ENCODE peak calls at places on chromosomes 11 and 22, in seven cellular contexts. P is mammary epithelial cell, C is GM23248, J is HepG2, X is fibroblast of lung, O is IMR-90, Z is SK-N-SH. Q is an unnamed sample.
A peak's percentile ranks its signal among the peaks of the same experiment; 100 is the strongest.

GRCh38 chr11:127651888-127652221 is 651.3 kb upstream of the KIRREL3 start:
- DNase-seq in X (peak; percentile 23), P (peak; percentile 39), Z (no peak), O (peak; percentile 48), C (peak; percentile 26), J (no peak), Q (no peak)

GRCh38 chr11:130201026-130201425 is 41.4 kb downstream of the ST14 start:
- DNase-seq in Z (no peak), X (no peak), P (no peak), J (no peak), C (no peak), O (no peak), Q (no peak)

GRCh38 chr11:134131628-134132244 is 62.9 kb downstream of the JAM3 start:
- DNase-seq in Z (no peak), P (no peak), C (no peak), O (no peak), J (no peak), X (no peak), Q (no peak)

GRCh38 chr22:29762263-29762662 is 4.5 kb downstream of the ZMAT5 start:
- DNase-seq in Z (no peak), O (no peak), P (no peak), J (no peak), C (no peak), X (no peak), Q (no peak)

GRCh38 chr22:40107244-40107643 is 70.5 kb upstream of the TNRC6B start:
- DNase-seq in Z (no peak), J (no peak), X (peak; percentile 12), O (no peak), P (no peak), C (peak; percentile 41), Q (peak; percentile 65)

GRCh38 chr11:45100338-45100737 is 46.1 kb upstream of the PRDM11 start:
- DNase-seq in P (peak; percentile 23), O (peak; percentile 46), X (no peak), C (peak; percentile 35), Z (peak; percentile 51), J (no peak), Q (no peak)

GRCh38 chr11:61697093-61697492 is 16.9 kb downstream of the DAGLA start:
- DNase-seq in C (no peak), P (peak; percentile 87), Z (no peak), J (no peak), X (no peak), O (no peak), Q (no peak)

GRCh38 chr11:44467931-44468330 is 97.5 kb upstream of the CD82 start:
- DNase-seq in Z (no peak), P (no peak), J (no peak), C (no peak), O (no peak), X (no peak), Q (no peak)

GRCh38 chr11:119519796-119520195 is 96.8 kb upstream of the THY1 start:
- DNase-seq in J (no peak), Z (no peak), O (no peak), X (no peak), P (no peak), C (no peak), Q (no peak)

GRCh38 chr11:1851437-1852180 is 1.3 kb upstream of the LSP1 start:
- DNase-seq in C (no peak), O (no peak), J (no peak), X (no peak), P (no peak), Z (no peak), Q (no peak)

GRCh38 chr11:47186076-47186936 is at the start of gene PACSIN3:
- DNase-seq in X (peak; percentile 28), O (peak; percentile 19), P (peak; percentile 26), Z (peak; percentile 92), C (peak; percentile 60), J (peak; percentile 43), Q (peak; percentile 43)

DNA sequence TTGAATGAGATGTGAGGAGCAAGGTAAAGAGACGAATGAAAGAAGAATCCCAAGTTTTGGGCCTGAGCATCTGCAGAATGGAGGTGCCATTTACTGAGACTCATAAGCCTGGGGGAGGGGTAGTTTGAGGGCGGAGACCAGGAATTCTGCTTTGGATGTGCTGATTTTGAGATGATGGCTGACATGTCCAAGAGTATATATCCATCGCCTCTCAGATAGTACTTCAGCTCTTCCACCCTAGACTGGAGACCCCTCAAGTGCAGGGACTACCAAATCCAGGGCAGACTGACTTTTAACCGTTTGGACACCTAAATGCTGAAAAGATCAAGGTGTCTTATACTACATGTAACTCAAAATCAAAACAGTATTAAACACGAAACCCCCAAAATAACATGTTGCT is 1.3 kb upstream of the SDF2L1 start:
- DNase-seq in Z (no peak), P (no peak), J (no peak), C (no peak), O (no peak), X (no peak), Q (no peak)
- H3K27ac ChIP-seq in Z (no peak overlapping the region), P (no peak overlapping the region), J (peak overlapping the region; percentile 86), C (no peak overlapping the region), O (no peak overlapping the region), X (no peak overlapping the region), Q (no peak overlapping the region)

GRCh38 chr11:16248248-16248647 is 108.1 kb downstream of the SOX6 start:
- DNase-seq in C (no peak), J (no peak), Z (no peak), O (no peak), P (no peak), X (no peak), Q (no peak)

GRCh38 chr11:16252373-16252772 is 104.0 kb downstream of the SOX6 start:
- DNase-seq in C (peak; percentile 20), X (peak; percentile 2), P (no peak), Z (peak; percentile 0), J (peak; percentile 12), O (peak; percentile 23), Q (no peak)
- H3K9ac ChIP-seq in C (no peak overlapping the region), X (no peak overlapping the region), P (no peak overlapping the region), Z (no peak overlapping the region), J (no peak overlapping the region), O (peak overlapping the region; percentile 29), Q (no peak overlapping the region)

GRCh38 chr22:35327690-35328471 is 28.2 kb downstream of the TOM1 start:
- DNase-seq in Z (no peak), X (no peak), P (no peak), O (no peak), J (no peak), C (no peak), Q (no peak)
- H3K4me1 ChIP-seq in Z (no peaks in the 10 kb centered on the region), X (peaks cover 5% of the 10 kb centered on the region), P (no peaks in the 10 kb centered on the region), O (peaks cover 4% of the 10 kb centered on the region), J (peaks cover 53% of the 10 kb centered on the region), C (peaks cover 12% of the 10 kb centered on the region), Q (no peaks in the 10 kb centered on the region)

GRCh38 chr11:4644233-4644632 is 451 bp downstream of the OR51E1 start:
- DNase-seq in Z (no peak), X (no peak), O (no peak), J (no peak), C (no peak), P (no peak), Q (no peak)

GRCh38 chr11:4641501-4641900 is 2.3 kb upstream of the OR51E1 start:
- DNase-seq in C (no peak), Z (no peak), P (no peak), J (no peak), X (no peak), O (no peak), Q (no peak)

GRCh38 chr11:4642043-4642442 is 1.7 kb upstream of the OR51E1 start:
- DNase-seq in O (no peak), P (no peak), J (no peak), C (no peak), Z (no peak), X (no peak), Q (no peak)

GRCh38 chr11:4643084-4643483 is 698 bp upstream of the OR51E1 start:
- DNase-seq in X (no peak), J (no peak), P (no peak), C (no peak), O (no peak), Z (no peak), Q (no peak)

DNA sequence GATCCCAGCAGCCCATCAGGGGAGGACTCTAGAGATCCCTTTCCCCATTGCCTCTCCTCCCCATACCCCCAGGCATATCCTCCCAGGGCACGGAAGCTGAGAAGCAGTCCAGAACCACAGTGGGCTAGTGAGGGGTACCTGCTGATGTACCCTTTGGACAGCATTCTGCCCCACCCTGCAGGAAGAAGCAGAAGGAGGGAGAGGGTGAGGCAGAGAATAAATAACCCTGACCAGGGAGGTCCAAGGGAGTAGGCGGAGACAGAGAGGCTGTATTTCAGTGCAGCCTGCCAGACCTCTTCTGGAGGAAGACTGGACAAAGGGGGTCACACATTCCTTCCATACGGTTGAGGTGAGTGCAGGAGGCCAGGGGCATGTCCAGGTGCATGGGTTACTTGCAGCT is at the start of gene OR51E1:
- DNase-seq in J (no peak), P (no peak), Z (no peak), X (no peak), C (no peak), O (no peak), Q (no peak)
- H3K27ac ChIP-seq in J (no peak within 1 kb of the TSS), P (no peak within 1 kb of the TSS), Z (no peak within 1 kb of the TSS), X (no peak within 1 kb of the TSS), C (no peak within 1 kb of the TSS), O (no peak within 1 kb of the TSS), Q (no peak within 1 kb of the TSS)

GRCh38 chr22:33496112-33496511 is 424.2 kb downstream of the LARGE1 start:
- DNase-seq in J (no peak), P (no peak), O (no peak), X (no peak), Z (no peak), C (no peak), Q (no peak)
- H3K9ac ChIP-seq in J (no peak overlapping the region), P (no peak overlapping the region), O (no peak overlapping the region), X (no peak overlapping the region), Z (no peak overlapping the region), C (no peak overlapping the region), Q (no peak overlapping the region)

GRCh38 chr11:122748968-122749687 is 89.2 kb upstream of the CRTAM start:
- DNase-seq in J (no peak), C (peak; percentile 97), O (peak; percentile 95), P (peak; percentile 90), X (peak; percentile 95), Z (no peak), Q (peak; percentile 97)
- H3K4me1 ChIP-seq in J (no peaks in the 10 kb centered on the region), C (peaks cover 29% of the 10 kb centered on the region), O (peaks cover 21% of the 10 kb centered on the region), P (peaks cover 14% of the 10 kb centered on the region), X (peaks cover 16% of the 10 kb centered on the region), Z (peaks cover 15% of the 10 kb centered on the region), Q (peaks cover 62% of the 10 kb centered on the region)

GRCh38 chr11:19018901-19019300 is 41.6 kb downstream of the MRGPRX2 start:
- DNase-seq in J (peak; percentile 12), X (no peak), P (peak; percentile 45), C (no peak), Z (no peak), O (no peak), Q (peak; percentile 43)
- H3K27ac ChIP-seq in J (no peak overlapping the region), X (no peak overlapping the region), P (no peak overlapping the region), C (no peak overlapping the region), Z (no peak overlapping the region), O (no peak overlapping the region), Q (no peak overlapping the region)

GRCh38 chr11:69462106-69463045 is 19.1 kb upstream of the LINC01488 start:
- DNase-seq in X (no peak), O (no peak), P (no peak), J (no peak), C (peak; percentile 54), Z (no peak), Q (no peak)
- H3K9ac ChIP-seq in X (no peak overlapping the region), O (no peak overlapping the region), P (no peak overlapping the region), J (no peak overlapping the region), C (peak overlapping the region; percentile 20), Z (no peak overlapping the region), Q (no peak overlapping the region)